ENCODE peak calls at places on chromosomes 7 and 10, in six cellular contexts. One of them, this sample, is unnamed.

GRCh38 chr10:7117806-7118674 is 292.8 kb downstream of the SFMBT2 start:
- DNase-seq in A549: no peak
- DNase-seq in psoas muscle: no peak
- DNase-seq in epithelial cell of proximal tubule: no peak
- DNase-seq in heart left ventricle: no peak
- DNase-seq in WERI-Rb-1: no peak
- DNase-seq in this sample: no peak

GRCh38 chr10:31694929-31695837 is 233.4 kb downstream of the ARHGAP12 start:
- DNase-seq in psoas muscle: peak
- DNase-seq in A549: no peak
- DNase-seq in epithelial cell of proximal tubule: no peak
- DNase-seq in WERI-Rb-1: no peak
- DNase-seq in heart left ventricle: no peak
- DNase-seq in this sample: no peak

GRCh38 chr7:15326044-15326644 is 235.7 kb downstream of the AGMO start:
- DNase-seq in heart left ventricle: no peak
- DNase-seq in A549: peak
- DNase-seq in WERI-Rb-1: no peak
- DNase-seq in epithelial cell of proximal tubule: no peak
- DNase-seq in psoas muscle: no peak
- DNase-seq in this sample: peak

GRCh38 chr10:20976891-20977684 is 80.0 kb upstream of the NEBL start:
- DNase-seq in A549: no peak
- DNase-seq in WERI-Rb-1: no peak
- DNase-seq in heart left ventricle: no peak
- DNase-seq in psoas muscle: no peak
- DNase-seq in epithelial cell of proximal tubule: no peak
- DNase-seq in this sample: no peak

GRCh38 chr10:70856454-70856853 is 31.9 kb downstream of the PCBD1 start:
- DNase-seq in epithelial cell of proximal tubule: no peak
- DNase-seq in psoas muscle: no peak
- DNase-seq in WERI-Rb-1: no peak
- DNase-seq in A549: no peak
- DNase-seq in heart left ventricle: no peak
- DNase-seq in this sample: no peak

GRCh38 chr10:106242301-106242700 is 922.2 kb downstream of the SORCS1 start:
- DNase-seq in WERI-Rb-1: no peak
- DNase-seq in A549: no peak
- DNase-seq in psoas muscle: no peak
- DNase-seq in heart left ventricle: no peak
- DNase-seq in epithelial cell of proximal tubule: no peak
- DNase-seq in this sample: no peak

GRCh38 chr7:5693529-5693928 is 87.9 kb downstream of the RNF216 start:
- DNase-seq in psoas muscle: no peak
- DNase-seq in heart left ventricle: peak
- DNase-seq in epithelial cell of proximal tubule: peak
- DNase-seq in A549: peak
- DNase-seq in WERI-Rb-1: no peak
- DNase-seq in this sample: no peak

GRCh38 chr10:119663866-119664698 is 12.9 kb downstream of the BAG3 start:
- DNase-seq in A549: no peak
- DNase-seq in WERI-Rb-1: peak
- DNase-seq in psoas muscle: no peak
- DNase-seq in heart left ventricle: no peak
- DNase-seq in epithelial cell of proximal tubule: no peak
- DNase-seq in this sample: no peak

GRCh38 chr10:24561453-24561852 is 162.2 kb downstream of the ARHGAP21 start:
- DNase-seq in WERI-Rb-1: no peak
- DNase-seq in psoas muscle: no peak
- DNase-seq in heart left ventricle: no peak
- DNase-seq in epithelial cell of proximal tubule: no peak
- DNase-seq in A549: no peak
- DNase-seq in this sample: peak

GRCh38 chr10:69786791-69787190 is 14.9 kb upstream of the COL13A1 start:
- DNase-seq in WERI-Rb-1: no peak
- DNase-seq in epithelial cell of proximal tubule: no peak
- DNase-seq in heart left ventricle: no peak
- DNase-seq in A549: peak
- DNase-seq in psoas muscle: no peak
- DNase-seq in this sample: no peak

GRCh38 chr7:75992083-75992755 is 2.2 kb downstream of the TMEM120A start:
- DNase-seq in psoas muscle: peak
- DNase-seq in epithelial cell of proximal tubule: no peak
- DNase-seq in A549: no peak
- DNase-seq in WERI-Rb-1: no peak
- DNase-seq in heart left ventricle: no peak
- DNase-seq in this sample: no peak

GRCh38 chr7:94223375-94224084 is 171.2 kb upstream of the COL1A2 start:
- DNase-seq in heart left ventricle: no peak
- DNase-seq in WERI-Rb-1: no peak
- DNase-seq in epithelial cell of proximal tubule: peak
- DNase-seq in A549: peak
- DNase-seq in psoas muscle: no peak
- DNase-seq in this sample: peak

GRCh38 chr7:105594034-105594433 is 12.7 kb upstream of the EFCAB10 start:
- DNase-seq in epithelial cell of proximal tubule: no peak
- DNase-seq in psoas muscle: no peak
- DNase-seq in heart left ventricle: no peak
- DNase-seq in WERI-Rb-1: peak
- DNase-seq in A549: no peak
- DNase-seq in this sample: peak

GRCh38 chr7:2921748-2922147 is 77.6 kb upstream of the GNA12 start:
- DNase-seq in psoas muscle: no peak
- DNase-seq in A549: no peak
- DNase-seq in heart left ventricle: no peak
- DNase-seq in WERI-Rb-1: no peak
- DNase-seq in epithelial cell of proximal tubule: no peak
- DNase-seq in this sample: no peak

GRCh38 chr10:120641695-120642094 is 184.7 kb downstream of the PLPP4 start:
- DNase-seq in A549: no peak
- DNase-seq in WERI-Rb-1: no peak
- DNase-seq in heart left ventricle: no peak
- DNase-seq in epithelial cell of proximal tubule: no peak
- DNase-seq in psoas muscle: no peak
- DNase-seq in this sample: no peak

GRCh38 chr7:128701062-128701785 is 29.1 kb downstream of the GARIN1A start:
- DNase-seq in heart left ventricle: no peak
- DNase-seq in psoas muscle: no peak
- DNase-seq in epithelial cell of proximal tubule: no peak
- DNase-seq in A549: no peak
- DNase-seq in WERI-Rb-1: no peak
- DNase-seq in this sample: no peak

GRCh38 chr7:158449266-158449665 is 138.4 kb downstream of the PTPRN2 start:
- DNase-seq in A549: no peak
- DNase-seq in epithelial cell of proximal tubule: no peak
- DNase-seq in heart left ventricle: no peak
- DNase-seq in psoas muscle: no peak
- DNase-seq in WERI-Rb-1: no peak
- DNase-seq in this sample: no peak

GRCh38 chr10:3484306-3485187 is 300.5 kb downstream of the KLF6 start:
- DNase-seq in psoas muscle: peak
- DNase-seq in WERI-Rb-1: no peak
- DNase-seq in A549: no peak
- DNase-seq in epithelial cell of proximal tubule: no peak
- DNase-seq in heart left ventricle: no peak
- DNase-seq in this sample: no peak

GRCh38 chr10:80260295-80261243 is 28.9 kb downstream of the MAT1A start:
- DNase-seq in psoas muscle: no peak
- DNase-seq in heart left ventricle: no peak
- DNase-seq in A549: peak
- DNase-seq in epithelial cell of proximal tubule: no peak
- DNase-seq in WERI-Rb-1: peak
- DNase-seq in this sample: no peak

GRCh38 chr7:44990520-44991023 is 9.4 kb upstream of the CCM2 start:
- DNase-seq in epithelial cell of proximal tubule: no peak
- DNase-seq in WERI-Rb-1: peak
- DNase-seq in A549: no peak
- DNase-seq in psoas muscle: no peak
- DNase-seq in heart left ventricle: no peak
- DNase-seq in this sample: no peak

GRCh38 chr7:27946351-27946750 is 206.4 kb downstream of the TAX1BP1 start:
- DNase-seq in heart left ventricle: no peak
- DNase-seq in epithelial cell of proximal tubule: no peak
- DNase-seq in A549: no peak
- DNase-seq in WERI-Rb-1: no peak
- DNase-seq in psoas muscle: no peak
- DNase-seq in this sample: no peak

GRCh38 chr7:64890761-64891666 is 12.1 kb upstream of the ZNF273 start:
- DNase-seq in epithelial cell of proximal tubule: no peak
- DNase-seq in psoas muscle: no peak
- DNase-seq in A549: no peak
- DNase-seq in heart left ventricle: no peak
- DNase-seq in WERI-Rb-1: no peak
- DNase-seq in this sample: no peak

GRCh38 chr7:71131753-71132520 is at the start of gene GALNT17:
- DNase-seq in epithelial cell of proximal tubule: no peak
- DNase-seq in WERI-Rb-1: peak
- DNase-seq in A549: no peak
- DNase-seq in psoas muscle: no peak
- DNase-seq in heart left ventricle: no peak
- DNase-seq in this sample: no peak
- H3K4me3 ChIP-seq in epithelial cell of proximal tubule: peak
- H3K4me3 ChIP-seq in WERI-Rb-1: peak
- H3K4me3 ChIP-seq in A549: peak
- H3K4me3 ChIP-seq in psoas muscle: peak
- H3K4me3 ChIP-seq in heart left ventricle: peak
- H3K4me3 ChIP-seq in this sample: no peak

GRCh38 chr7:104123786-104124185 is 84.0 kb downstream of the ORC5 start:
- DNase-seq in heart left ventricle: no peak
- DNase-seq in WERI-Rb-1: no peak
- DNase-seq in A549: no peak
- DNase-seq in epithelial cell of proximal tubule: no peak
- DNase-seq in psoas muscle: no peak
- DNase-seq in this sample: no peak
- TF ChIP-seq CTCF in heart left ventricle: no peak
- TF ChIP-seq CTCF in WERI-Rb-1: no peak
- TF ChIP-seq CTCF in A549: no peak
- TF ChIP-seq CTCF in epithelial cell of proximal tubule: no peak
- TF ChIP-seq CTCF in psoas muscle: no peak
- TF ChIP-seq CTCF in this sample: no peak

GRCh38 chr7:101115215-101115614 is 11.7 kb upstream of the SERPINE1 start:
- DNase-seq in psoas muscle: no peak
- DNase-seq in epithelial cell of proximal tubule: no peak
- DNase-seq in heart left ventricle: no peak
- DNase-seq in A549: no peak
- DNase-seq in WERI-Rb-1: no peak
- DNase-seq in this sample: no peak

GRCh38 chr7:101112233-101112632 is 14.7 kb upstream of the SERPINE1 start:
- DNase-seq in WERI-Rb-1: no peak
- DNase-seq in epithelial cell of proximal tubule: peak
- DNase-seq in A549: no peak
- DNase-seq in heart left ventricle: peak
- DNase-seq in psoas muscle: peak
- DNase-seq in this sample: no peak

GRCh38 chr7:101111261-101111660 is 15.6 kb upstream of the SERPINE1 start:
- DNase-seq in A549: no peak
- DNase-seq in heart left ventricle: no peak
- DNase-seq in psoas muscle: no peak
- DNase-seq in epithelial cell of proximal tubule: no peak
- DNase-seq in WERI-Rb-1: no peak
- DNase-seq in this sample: no peak

GRCh38 chr7:101114492-101114891 is 12.4 kb upstream of the SERPINE1 start:
- DNase-seq in heart left ventricle: no peak
- DNase-seq in epithelial cell of proximal tubule: no peak
- DNase-seq in A549: no peak
- DNase-seq in WERI-Rb-1: no peak
- DNase-seq in psoas muscle: no peak
- DNase-seq in this sample: no peak

GRCh38 chr7:101113860-101114259 is 13.0 kb upstream of the SERPINE1 start:
- DNase-seq in WERI-Rb-1: no peak
- DNase-seq in epithelial cell of proximal tubule: no peak
- DNase-seq in psoas muscle: no peak
- DNase-seq in heart left ventricle: no peak
- DNase-seq in A549: no peak
- DNase-seq in this sample: no peak
- H3K4me3 ChIP-seq in WERI-Rb-1: no peak
- H3K4me3 ChIP-seq in epithelial cell of proximal tubule: no peak
- H3K4me3 ChIP-seq in psoas muscle: no peak
- H3K4me3 ChIP-seq in heart left ventricle: no peak
- H3K4me3 ChIP-seq in A549: no peak
- H3K4me3 ChIP-seq in this sample: no peak

GRCh38 chr7:84949501-84949900 is 237.4 kb downstream of the SEMA3D start:
- DNase-seq in A549: no peak
- DNase-seq in psoas muscle: no peak
- DNase-seq in epithelial cell of proximal tubule: no peak
- DNase-seq in WERI-Rb-1: no peak
- DNase-seq in heart left ventricle: no peak
- DNase-seq in this sample: no peak

GRCh38 chr7:84948632-84949031 is 238.2 kb downstream of the SEMA3D start:
- DNase-seq in heart left ventricle: no peak
- DNase-seq in epithelial cell of proximal tubule: no peak
- DNase-seq in WERI-Rb-1: no peak
- DNase-seq in A549: no peak
- DNase-seq in psoas muscle: no peak
- DNase-seq in this sample: no peak

GRCh38 chr7:84950836-84951235 is 236.0 kb downstream of the SEMA3D start:
- DNase-seq in epithelial cell of proximal tubule: peak
- DNase-seq in psoas muscle: no peak
- DNase-seq in heart left ventricle: no peak
- DNase-seq in WERI-Rb-1: no peak
- DNase-seq in A549: peak
- DNase-seq in this sample: no peak

GRCh38 chr7:84949067-84949466 is 237.8 kb downstream of the SEMA3D start:
- DNase-seq in epithelial cell of proximal tubule: no peak
- DNase-seq in A549: no peak
- DNase-seq in WERI-Rb-1: no peak
- DNase-seq in psoas muscle: no peak
- DNase-seq in heart left ventricle: no peak
- DNase-seq in this sample: no peak

DNA sequence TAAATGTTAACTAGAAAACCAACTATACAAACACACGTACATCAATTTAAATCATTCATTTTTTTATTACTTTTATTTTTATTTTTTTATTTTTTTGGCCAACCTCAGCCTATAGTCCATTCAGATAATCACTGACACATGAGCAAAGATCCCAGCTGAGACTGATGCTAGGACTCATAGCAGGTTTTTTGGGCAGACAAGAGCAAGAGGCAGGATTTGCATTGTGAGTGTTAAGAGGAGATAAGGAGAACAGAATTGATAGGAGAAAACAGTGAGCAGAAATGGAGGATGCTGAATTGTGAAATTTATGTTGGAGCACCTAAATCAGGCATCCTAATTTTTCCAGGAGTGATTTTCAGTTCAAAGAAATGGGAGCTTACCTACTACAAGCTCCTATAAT is 240.3 kb downstream of the SEMA3D start:
- DNase-seq in A549: no peak
- DNase-seq in psoas muscle: no peak
- DNase-seq in epithelial cell of proximal tubule: no peak
- DNase-seq in heart left ventricle: no peak
- DNase-seq in WERI-Rb-1: no peak
- DNase-seq in this sample: no peak
- TF ChIP-seq CTCF in A549: no peak
- TF ChIP-seq CTCF in psoas muscle: no peak
- TF ChIP-seq CTCF in epithelial cell of proximal tubule: no peak
- TF ChIP-seq CTCF in heart left ventricle: no peak
- TF ChIP-seq CTCF in WERI-Rb-1: no peak
- TF ChIP-seq CTCF in this sample: no peak